ENCODE peak calls at places on chromosomes 3 and 15, in five cellular contexts. A, Q, B, J and Z are unnamed samples.

GRCh38 chr3:129855454-129856419 is 37.8 kb downstream of the TMCC1 start:
- DNase-seq in A (no peak), Q (peak; percentile 17), B (no peak), J (no peak), Z (no peak)

GRCh38 chr3:16290007-16290826 is 25.2 kb downstream of the OXNAD1 start:
- DNase-seq in A (peak; percentile 37), Q (peak; percentile 64), B (no peak), J (no peak), Z (no peak)

GRCh38 chr15:39886418-39886817 is 33.6 kb downstream of the GPR176 start:
- DNase-seq in A (no peak), Q (no peak), B (no peak), J (no peak), Z (no peak)

GRCh38 chr15:66943456-66944095 is 121.8 kb upstream of the SMAD3 start:
- DNase-seq in A (peak; percentile 40), Q (peak; percentile 43), B (no peak), J (no peak), Z (no peak)

GRCh38 chr3:126132751-126133511 is 47.5 kb downstream of the ALDH1L1 start:
- DNase-seq in A (no peak), Q (peak; percentile 10), B (peak; percentile 60), J (no peak), Z (no peak)

GRCh38 chr3:129023909-129024308 is 22.8 kb downstream of the EFCC1 start:
- DNase-seq in A (no peak), Q (peak; percentile 28), B (no peak), J (no peak), Z (no peak)

GRCh38 chr3:45909542-45909941 is 23.2 kb downstream of the CCR9 start:
- DNase-seq in A (no peak), Q (no peak), B (no peak), J (no peak), Z (no peak)

GRCh38 chr15:66672867-66673266 is 29.2 kb upstream of the SMAD6 start:
- DNase-seq in A (no peak), Q (no peak), B (no peak), J (no peak), Z (no peak)

GRCh38 chr15:39645138-39645975 is 64.5 kb downstream of the THBS1 start:
- DNase-seq in A (no peak), Q (no peak), B (no peak), J (no peak), Z (no peak)

GRCh38 chr15:84886984-84887299 is 2.5 kb downstream of the SLC28A1 start:
- DNase-seq in A (no peak), Q (no peak), B (no peak), J (no peak), Z (no peak)

GRCh38 chr3:171949559-171949958 is 89.8 kb upstream of the FNDC3B start:
- DNase-seq in A (no peak), Q (no peak), B (no peak), J (no peak), Z (no peak)

GRCh38 chr15:92906038-92906437 is 5.9 kb downstream of the CHD2 start:
- DNase-seq in A (no peak), Q (no peak), B (no peak), J (no peak), Z (no peak)

GRCh38 chr3:187994221-187995085 is 159.5 kb upstream of the LPP start:
- DNase-seq in A (no peak), Q (no peak), B (no peak), J (no peak), Z (no peak)

GRCh38 chr3:168812234-168812633 is 716.5 kb upstream of the GOLIM4 start:
- DNase-seq in A (no peak), Q (no peak), B (no peak), J (no peak), Z (no peak)

GRCh38 chr3:119679874-119680273 is 2.7 kb upstream of the COX17 start:
- DNase-seq in A (no peak), Q (no peak), B (no peak), J (no peak), Z (no peak)

GRCh38 chr3:41174703-41174964 is 24.7 kb upstream of the CTNNB1 start:
- DNase-seq in A (no peak), Q (no peak), B (no peak), J (no peak), Z (no peak)

GRCh38 chr3:161263057-161263456 is 41.9 kb downstream of the NMD3 start:
- DNase-seq in A (no peak), Q (no peak), B (no peak), J (no peak), Z (no peak)

GRCh38 chr3:40181182-40181581 is 128.3 kb upstream of the EIF1B start:
- DNase-seq in A (no peak), Q (no peak), B (peak; percentile 38), J (no peak), Z (no peak)

GRCh38 chr3:10251006-10251405 is 2.7 kb downstream of the TATDN2 start:
- DNase-seq in A (no peak), Q (no peak), B (no peak), J (no peak), Z (no peak)

GRCh38 chr3:45994661-45995369 is 809 bp downstream of the FYCO1 start:
- DNase-seq in A (peak; percentile 7), Q (peak; percentile 52), B (peak; percentile 47), J (no peak), Z (peak; percentile 36)

GRCh38 chr15:48481802-48482201 is 150.6 kb downstream of the DUT start:
- DNase-seq in A (no peak), Q (no peak), B (no peak), J (no peak), Z (no peak)

DNA sequence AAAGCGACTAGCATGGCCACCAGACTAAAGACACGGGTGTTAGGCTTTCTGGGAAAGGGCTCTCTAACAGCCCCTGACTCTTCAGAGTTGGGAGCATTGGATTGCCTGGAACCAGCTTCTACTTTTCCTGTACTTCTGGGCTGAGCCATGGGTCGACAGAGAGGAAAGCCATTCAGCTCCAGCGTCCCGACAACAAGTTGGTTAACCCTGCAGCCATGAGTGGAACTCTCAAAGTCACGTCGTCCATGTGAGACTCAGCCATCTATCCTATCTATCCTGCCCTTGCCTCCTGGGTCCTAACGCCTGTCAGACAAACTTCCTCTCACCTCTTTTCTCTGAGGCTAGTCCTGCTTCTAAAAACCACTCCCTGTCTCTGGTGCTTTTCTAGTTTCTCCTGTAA is 32.6 kb upstream of the TBC1D5 start:
- DNase-seq in A (no peak), Q (no peak), B (no peak), J (no peak), Z (no peak)
- TF ChIP-seq POLR2A in A (no peak), Q (no peak), B (no peak), J (no peak), Z (no peak)

GRCh38 chr3:158109295-158109803 is 540 bp upstream of the RSRC1 start:
- DNase-seq in A (no peak), Q (no peak), B (no peak), J (no peak), Z (no peak)
- TF ChIP-seq TAF1 in A (no peak), Q (no peak), B (no peak), J (no peak), Z (no peak)

GRCh38 chr3:138945646-138946553 is 1.0 kb downstream of the FOXL2 start:
- DNase-seq in A (no peak), Q (peak; percentile 88), B (peak; percentile 75), J (no peak), Z (no peak)

GRCh38 chr3:138944842-138945645 is 1.9 kb downstream of the FOXL2 start:
- DNase-seq in A (no peak), Q (peak; percentile 76), B (peak; percentile 78), J (no peak), Z (no peak)

GRCh38 chr3:138947303-138948121 is 495 bp downstream of the FOXL2NB start:
- DNase-seq in A (no peak), Q (peak; percentile 69), B (peak; percentile 82), J (no peak), Z (no peak)

GRCh38 chr3:138948371-138949001 is 1.5 kb downstream of the FOXL2NB start:
- DNase-seq in A (no peak), Q (no peak), B (no peak), J (no peak), Z (no peak)

DNA sequence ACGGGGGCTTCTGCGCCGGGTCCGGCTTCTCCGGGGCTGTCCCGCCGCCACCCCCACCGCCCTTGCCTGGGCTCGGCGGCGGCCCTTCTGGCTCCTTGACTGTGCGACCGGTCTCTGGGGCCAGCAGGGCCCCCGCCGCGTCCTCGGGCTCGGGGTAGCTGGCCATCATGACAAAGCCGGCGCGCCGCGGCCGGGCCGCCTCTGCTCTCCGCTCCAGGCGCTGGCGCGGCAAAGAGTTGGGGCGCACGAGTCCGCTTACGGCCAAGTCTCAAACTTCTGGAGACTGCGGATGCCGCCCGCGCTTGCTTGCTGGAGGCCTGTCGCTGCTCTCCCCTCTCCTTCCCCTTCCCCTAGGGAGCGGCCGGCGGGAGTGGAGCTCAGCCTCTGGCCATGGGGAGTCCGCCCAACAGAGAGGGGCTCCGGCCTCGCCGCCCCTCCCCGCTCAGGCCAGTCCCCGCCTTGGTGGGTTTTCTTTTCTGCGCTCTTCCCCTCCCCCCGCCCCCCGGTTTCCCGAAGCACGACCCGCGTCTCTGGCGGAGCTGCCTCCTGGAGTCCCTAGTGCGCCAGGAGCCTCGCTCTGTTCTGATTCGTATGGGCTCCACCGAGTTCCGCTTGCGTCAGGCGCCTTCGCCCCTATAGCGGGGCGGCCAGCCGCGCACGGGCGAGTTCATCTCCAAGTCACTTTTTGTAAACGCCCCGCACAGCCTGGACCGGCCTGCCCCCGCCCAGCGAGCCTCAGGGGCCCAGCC is at the start of the genes FOXL2 and FOXL2NB:
- DNase-seq in A (no peak), Q (peak; percentile 95), B (peak; percentile 79), J (no peak), Z (no peak)
- TF ChIP-seq POLR2A in A (no peak), Q (peak; percentile 84), B (no peak), J (no peak), Z (no peak)

GRCh38 chr15:58472821-58473581 is 41.2 kb downstream of the LIPC start:
- DNase-seq in A (no peak), Q (no peak), B (no peak), J (no peak), Z (no peak)
- TF ChIP-seq TAF1 in A (no peak), Q (no peak), B (no peak), J (no peak), Z (no peak)

GRCh38 chr3:151227438-151228290 is 24.6 kb upstream of the GPR171 start:
- DNase-seq in A (peak; percentile 67), Q (peak; percentile 77), B (peak; percentile 84), J (peak; percentile 35), Z (peak; percentile 27)
- TF ChIP-seq POLR2A in A (no peak), Q (no peak), B (no peak), J (no peak), Z (no peak)

GRCh38 chr15:45714501-45715488 is 80.0 kb downstream of the SQOR start:
- DNase-seq in A (peak; percentile 51), Q (peak; percentile 60), B (peak; percentile 81), J (no peak), Z (no peak)
- TF ChIP-seq TAF1 in A (no peak), Q (no peak), B (no peak), J (no peak), Z (no peak)

DNA sequence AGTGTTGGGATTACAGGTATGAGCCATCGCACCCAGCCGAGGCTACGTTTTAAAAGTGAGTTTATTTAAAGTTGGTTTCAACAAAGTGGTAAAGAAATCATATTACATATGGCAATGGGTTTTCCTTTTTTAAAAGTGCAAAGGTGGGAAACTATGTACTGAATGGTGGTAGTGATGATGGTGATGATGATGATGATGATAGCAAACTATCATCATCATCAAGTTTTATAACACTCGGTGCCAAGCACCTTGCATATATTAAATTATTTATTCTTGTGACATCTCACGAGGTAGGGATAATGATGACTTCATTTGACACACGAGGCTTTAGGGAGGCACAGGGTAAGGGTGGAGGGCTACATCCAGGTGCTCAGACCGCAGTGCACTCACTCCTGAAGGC is 64.3 kb downstream of the BDH1 start:
- DNase-seq in A (no peak), Q (no peak), B (no peak), J (no peak), Z (no peak)
- TF ChIP-seq POLR2A in A (no peak), Q (no peak), B (no peak), J (no peak), Z (no peak)